ENCODE peak calls at places on chromosomes 4 and X, in seven cellular contexts. X is PC-9, N is pancreas, W is lung, H is mammary epithelial cell, P is left lung, C is endothelial cell of umbilical vein. Q is an unnamed sample.

GRCh38 chr4:74394476-74395136 is 29.7 kb downstream of the EREG start:
- DNase-seq in C (no peak), N (no peak), H (peak; percentile 75), W (no peak), X (peak; percentile 58), P (no peak), Q (peak; percentile 93)

GRCh38 chrX:53280703-53281320 is 572 bp downstream of the IQSEC2 start:
- DNase-seq in H (peak; percentile 55), C (peak; percentile 32), X (peak; percentile 68), N (no peak), W (no peak), P (no peak), Q (peak; percentile 47)

GRCh38 chr4:168604496-168605373 is 107.9 kb downstream of the PALLD start:
- DNase-seq in H (peak; percentile 91), N (no peak), P (no peak), C (peak; percentile 96), X (peak; percentile 83), W (no peak), Q (peak; percentile 87)

GRCh38 chrX:40495659-40496058 is 85.1 kb upstream of the ATP6AP2 start:
- DNase-seq in W (no peak), N (no peak), H (no peak), X (no peak), P (no peak), C (no peak), Q (no peak)

GRCh38 chr4:8342651-8343050 is 73.1 kb downstream of the HTRA3 start:
- DNase-seq in N (no peak), H (no peak), C (no peak), W (no peak), X (no peak), P (peak; percentile 47), Q (no peak)

GRCh38 chr4:38145741-38146140 is 185.5 kb downstream of the PTTG2 start:
- DNase-seq in N (no peak), C (no peak), X (no peak), W (no peak), P (no peak), H (no peak), Q (peak; percentile 82)

GRCh38 chr4:75821966-75822365 is 80.3 kb downstream of the PPEF2 start:
- DNase-seq in X (no peak), C (no peak), N (no peak), P (no peak), W (no peak), H (peak; percentile 12), Q (no peak)

GRCh38 chr4:2248044-2248780 is 6.3 kb upstream of the HAUS3 start:
- DNase-seq in H (no peak), N (peak; percentile 8), X (no peak), C (no peak), W (no peak), P (peak; percentile 65), Q (no peak)

GRCh38 chr4:87910795-87911194 is 64.7 kb upstream of the SPP1 start:
- DNase-seq in H (no peak), C (no peak), X (no peak), P (no peak), N (no peak), W (no peak), Q (no peak)

GRCh38 chr4:144518181-144518895 is 127.6 kb upstream of the HHIP start:
- DNase-seq in N (no peak), C (no peak), P (no peak), W (no peak), H (no peak), X (no peak), Q (peak; percentile 54)

GRCh38 chr4:183738081-183738673 is 79.1 kb downstream of the TRAPPC11 start:
- DNase-seq in C (peak; percentile 11), P (no peak), X (peak; percentile 94), W (no peak), H (peak; percentile 92), N (no peak), Q (no peak)

GRCh38 chr4:26331380-26331945 is 10.6 kb downstream of the RBPJ start:
- DNase-seq in P (no peak), N (no peak), H (no peak), W (no peak), X (no peak), C (no peak), Q (no peak)

GRCh38 chr4:24642941-24643628 is 58.7 kb upstream of the DHX15 start:
- DNase-seq in X (peak; percentile 89), P (no peak), W (no peak), C (no peak), N (no peak), H (no peak), Q (peak; percentile 78)

GRCh38 chr4:98352403-98352802 is 91.2 kb downstream of the RAP1GDS1 start:
- DNase-seq in C (peak; percentile 77), N (no peak), H (no peak), X (no peak), P (no peak), W (no peak), Q (no peak)

GRCh38 chrX:84340981-84341380 is 153.0 kb upstream of the RPS6KA6 start:
- DNase-seq in P (no peak), N (no peak), H (peak; percentile 21), X (no peak), W (no peak), C (no peak), Q (peak; percentile 20)

GRCh38 chr4:153634737-153635353 is 49.2 kb upstream of the TLR2 start:
- DNase-seq in X (no peak), P (no peak), H (no peak), C (peak; percentile 14), W (no peak), N (no peak), Q (no peak)

GRCh38 chr4:48093949-48094550 is 40.0 kb downstream of the TXK start:
- DNase-seq in P (no peak), X (peak; percentile 86), W (no peak), C (peak; percentile 87), N (peak; percentile 19), H (peak; percentile 93), Q (peak; percentile 69)

DNA sequence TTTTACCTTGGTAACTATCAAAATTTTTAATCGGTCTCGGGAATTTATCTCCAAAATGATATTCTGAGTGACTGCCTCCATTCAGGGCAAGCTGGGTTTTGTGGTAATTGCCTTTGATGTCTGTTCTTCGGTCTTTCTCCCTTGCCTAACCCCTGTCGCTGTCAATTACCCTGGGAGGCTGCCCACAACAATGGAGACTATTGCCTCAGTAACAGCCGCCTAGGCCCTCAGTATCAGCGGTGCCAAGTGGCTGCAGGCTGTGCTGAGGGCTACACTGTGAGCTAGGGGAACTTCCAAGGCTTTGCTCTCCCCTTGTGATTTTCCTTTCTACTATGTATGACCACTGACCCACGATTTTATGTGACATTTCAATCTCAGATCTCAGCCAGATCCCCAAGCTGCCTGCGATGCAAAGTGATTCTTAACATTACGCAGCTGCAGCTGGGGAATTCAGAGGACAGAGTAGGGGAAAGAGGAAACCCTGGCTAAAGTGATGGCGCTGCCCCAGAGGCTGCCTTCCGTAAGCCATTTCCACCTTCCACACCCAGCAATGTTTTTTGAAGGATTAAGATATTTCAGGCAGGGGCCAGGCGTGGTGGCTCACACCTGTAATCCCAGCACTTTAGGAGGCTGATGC is 36.2 kb upstream of the REST start:
- DNase-seq in P (no peak), C (no peak), N (no peak), W (no peak), X (no peak), H (no peak), Q (no peak)
- H3K27ac ChIP-seq in P (no peak overlapping the region), C (no peak overlapping the region), N (no peak overlapping the region), W (no peak overlapping the region), X (no peak overlapping the region), H (no peak overlapping the region), Q (no peak overlapping the region)

GRCh38 chr4:186201535-186202230 is 10.3 kb downstream of the CYP4V2 start:
- DNase-seq in P (no peak), H (peak; percentile 33), W (no peak), X (no peak), N (peak; percentile 71), C (no peak), Q (peak; percentile 36)

GRCh38 chr4:186202490-186203140 is 11.2 kb downstream of the CYP4V2 start:
- DNase-seq in P (no peak), H (no peak), N (no peak), X (no peak), W (no peak), C (no peak), Q (no peak)

GRCh38 chr4:186204611-186205144 is 13.3 kb downstream of the CYP4V2 start:
- DNase-seq in X (no peak), N (no peak), C (no peak), H (no peak), P (peak; percentile 75), W (no peak), Q (no peak)

GRCh38 chr4:186204103-186204559 is 12.8 kb downstream of the CYP4V2 start:
- DNase-seq in P (no peak), C (peak; percentile 4), H (no peak), W (peak; percentile 34), X (no peak), N (no peak), Q (peak; percentile 43)

DNA sequence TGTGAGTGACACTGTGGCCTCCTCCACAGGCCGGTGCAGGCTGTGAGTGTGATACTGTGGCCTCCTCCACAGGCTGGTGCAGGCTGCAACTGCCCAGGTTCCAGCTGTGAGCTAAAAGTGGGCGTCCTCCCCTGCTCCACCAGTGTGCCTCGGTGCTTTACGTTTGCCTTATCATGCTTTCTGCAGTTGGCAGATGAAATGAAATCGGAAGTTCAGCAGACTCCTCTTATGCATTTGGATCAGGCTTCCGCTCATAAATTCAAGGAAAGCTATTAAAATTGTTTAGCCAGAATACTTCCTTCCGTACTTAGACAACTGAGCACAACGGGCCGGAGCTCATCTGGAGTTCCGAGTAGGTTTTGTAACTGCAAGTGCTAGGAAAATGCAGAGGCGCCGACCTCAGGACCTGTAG is 12.0 kb downstream of the CYP4V2 start:
- DNase-seq in H (no peak), C (peak; percentile 23), W (no peak), N (no peak), P (no peak), X (no peak), Q (no peak)
- H3K4me3 ChIP-seq in H (no peak overlapping the region), C (no peak overlapping the region), W (no peak overlapping the region), N (no peak overlapping the region), P (no peak overlapping the region), X (no peak overlapping the region), Q (no peak overlapping the region)

GRCh38 chrX:8364369-8365141 is 100.1 kb upstream of the VCX3B start:
- DNase-seq in X (no peak), W (no peak), P (no peak), C (no peak), N (no peak), H (no peak), Q (no peak)
- TF ChIP-seq CTCF in X (peak; percentile 58), W (peak; percentile 0), P (peak; percentile 33), C (no peak), N (no peak), H (peak; percentile 30), Q (peak; percentile 69)

DNA sequence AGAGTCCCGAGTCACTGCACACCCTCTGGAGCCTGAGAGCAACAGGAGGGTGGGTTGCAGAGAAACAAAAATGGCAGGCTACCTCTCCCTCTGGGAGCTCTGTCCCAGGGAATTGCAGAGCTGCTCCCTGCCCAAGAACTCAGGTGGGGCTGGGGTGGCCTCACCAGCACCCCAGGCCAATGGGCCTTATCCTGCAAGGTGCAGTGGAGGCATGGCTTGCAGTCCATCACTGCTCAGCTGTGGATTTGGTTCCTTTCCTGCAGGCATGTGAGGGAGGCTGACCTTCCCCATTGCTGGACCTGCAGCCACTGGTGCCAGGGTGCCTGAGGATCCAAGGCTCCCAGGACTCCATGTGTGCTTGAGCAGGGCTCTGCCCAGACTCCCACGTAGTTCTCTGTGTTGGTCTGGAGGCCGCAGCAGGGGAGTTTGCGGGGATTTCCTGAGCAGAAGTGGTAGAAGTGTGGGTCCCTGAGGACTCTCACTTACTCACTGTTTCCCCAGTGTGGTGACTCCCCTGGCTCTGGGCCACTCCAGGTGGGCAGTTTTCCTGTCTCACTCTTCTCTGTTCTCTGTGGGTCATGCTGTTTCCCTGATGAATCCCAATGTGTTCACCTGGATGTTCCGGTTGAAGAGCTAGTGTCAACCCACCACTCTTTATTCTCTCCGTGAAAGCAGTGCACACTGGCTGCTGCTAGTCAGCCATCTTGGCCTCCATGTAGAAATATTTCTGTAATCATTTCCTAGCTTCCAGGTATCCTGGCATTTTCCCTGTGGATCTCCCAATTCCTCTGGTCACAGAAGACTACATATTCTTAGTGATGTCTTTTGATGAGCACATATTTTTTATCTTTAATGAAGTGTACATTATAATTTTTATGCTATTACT is 82.3 kb downstream of the ARHGAP24 start:
- DNase-seq in X (no peak), W (no peak), N (no peak), H (no peak), C (no peak), P (no peak), Q (no peak)
- H3K27ac ChIP-seq in X (no peak overlapping the region), W (no peak overlapping the region), N (no peak overlapping the region), H (no peak overlapping the region), C (no peak overlapping the region), P (no peak overlapping the region), Q (no peak overlapping the region)

Q was measured in brain microvascular endothelial cell.